ENCODE peak calls at places on chromosomes 11 and 22, in seven cellular contexts. One of them, this sample, is unnamed. For H3K27me3 and H3K36me3, the result is how much of the 10 kb centered on the place peaks cover.

GRCh38 chr11:61613051-61613450 is 32.2 kb upstream of the SYT7 start:
- ATAC-seq in pancreas: no peak
- ATAC-seq in aorta: no peak
- ATAC-seq in psoas muscle: no peak
- ATAC-seq in RWPE2: no peak
- ATAC-seq in CD4-positive, CD25-positive, alpha-beta regulatory T cell: no peak
- ATAC-seq in upper lobe of right lung: no peak
- ATAC-seq in this sample: no peak

GRCh38 chr11:14370496-14370895 is 11.5 kb upstream of the RRAS2 start:
- ATAC-seq in pancreas: no peak
- ATAC-seq in aorta: no peak
- ATAC-seq in psoas muscle: no peak
- ATAC-seq in RWPE2: no peak
- ATAC-seq in CD4-positive, CD25-positive, alpha-beta regulatory T cell: no peak
- ATAC-seq in upper lobe of right lung: no peak
- ATAC-seq in this sample: no peak

GRCh38 chr11:64716471-64717267 is 6.3 kb downstream of the NRXN2 start:
- ATAC-seq in pancreas: no peak
- ATAC-seq in aorta: no peak
- ATAC-seq in psoas muscle: no peak
- ATAC-seq in RWPE2: no peak
- ATAC-seq in CD4-positive, CD25-positive, alpha-beta regulatory T cell: no peak
- ATAC-seq in upper lobe of right lung: no peak
- ATAC-seq in this sample: no peak

GRCh38 chr11:926341-926916 is 759 bp downstream of the AP2A2 start:
- ATAC-seq in pancreas: peak
- ATAC-seq in aorta: peak
- ATAC-seq in psoas muscle: peak
- ATAC-seq in RWPE2: peak
- ATAC-seq in CD4-positive, CD25-positive, alpha-beta regulatory T cell: no peak
- ATAC-seq in upper lobe of right lung: peak
- ATAC-seq in this sample: peak

GRCh38 chr11:115611343-115611742 is 107.1 kb upstream of the CADM1 start:
- ATAC-seq in pancreas: no peak
- ATAC-seq in aorta: no peak
- ATAC-seq in psoas muscle: no peak
- ATAC-seq in RWPE2: no peak
- ATAC-seq in CD4-positive, CD25-positive, alpha-beta regulatory T cell: no peak
- ATAC-seq in upper lobe of right lung: no peak
- ATAC-seq in this sample: no peak

GRCh38 chr22:37485714-37486223 is 415 bp downstream of the MFNG start:
- ATAC-seq in pancreas: no peak
- ATAC-seq in aorta: no peak
- ATAC-seq in psoas muscle: peak
- ATAC-seq in RWPE2: no peak
- ATAC-seq in CD4-positive, CD25-positive, alpha-beta regulatory T cell: no peak
- ATAC-seq in upper lobe of right lung: no peak
- ATAC-seq in this sample: no peak

GRCh38 chr11:57639321-57640067 is 10.2 kb downstream of the YPEL4 start:
- ATAC-seq in pancreas: no peak
- ATAC-seq in aorta: no peak
- ATAC-seq in psoas muscle: no peak
- ATAC-seq in RWPE2: peak
- ATAC-seq in CD4-positive, CD25-positive, alpha-beta regulatory T cell: no peak
- ATAC-seq in upper lobe of right lung: no peak
- ATAC-seq in this sample: no peak

GRCh38 chr11:72522186-72522585 is 87.9 kb upstream of the CLPB start:
- ATAC-seq in pancreas: no peak
- ATAC-seq in aorta: no peak
- ATAC-seq in psoas muscle: no peak
- ATAC-seq in RWPE2: no peak
- ATAC-seq in CD4-positive, CD25-positive, alpha-beta regulatory T cell: no peak
- ATAC-seq in upper lobe of right lung: no peak
- ATAC-seq in this sample: no peak

GRCh38 chr22:38696606-38697005 is 4.1 kb downstream of the JOSD1 start:
- ATAC-seq in pancreas: no peak
- ATAC-seq in aorta: no peak
- ATAC-seq in psoas muscle: no peak
- ATAC-seq in RWPE2: peak
- ATAC-seq in CD4-positive, CD25-positive, alpha-beta regulatory T cell: peak
- ATAC-seq in upper lobe of right lung: no peak
- ATAC-seq in this sample: no peak

GRCh38 chr11:63871962-63872832 is 33.3 kb downstream of the MARK2 start:
- ATAC-seq in pancreas: peak
- ATAC-seq in aorta: peak
- ATAC-seq in psoas muscle: peak
- ATAC-seq in RWPE2: peak
- ATAC-seq in CD4-positive, CD25-positive, alpha-beta regulatory T cell: peak
- ATAC-seq in upper lobe of right lung: peak
- ATAC-seq in this sample: peak

GRCh38 chr11:121472310-121472709 is 19.5 kb upstream of the SORL1-AS1 start:
- ATAC-seq in pancreas: no peak
- ATAC-seq in aorta: no peak
- ATAC-seq in psoas muscle: no peak
- ATAC-seq in RWPE2: no peak
- ATAC-seq in CD4-positive, CD25-positive, alpha-beta regulatory T cell: no peak
- ATAC-seq in upper lobe of right lung: peak
- ATAC-seq in this sample: no peak

GRCh38 chr11:1755344-1756023 is 5.1 kb upstream of the IFITM10 start:
- ATAC-seq in pancreas: no peak
- ATAC-seq in aorta: no peak
- ATAC-seq in psoas muscle: no peak
- ATAC-seq in RWPE2: no peak
- ATAC-seq in CD4-positive, CD25-positive, alpha-beta regulatory T cell: no peak
- ATAC-seq in upper lobe of right lung: peak
- ATAC-seq in this sample: no peak

GRCh38 chr22:23580586-23581251 is 629 bp upstream of the IGLL1 start:
- ATAC-seq in pancreas: no peak
- ATAC-seq in aorta: no peak
- ATAC-seq in psoas muscle: no peak
- ATAC-seq in RWPE2: no peak
- ATAC-seq in CD4-positive, CD25-positive, alpha-beta regulatory T cell: no peak
- ATAC-seq in upper lobe of right lung: no peak
- ATAC-seq in this sample: no peak

GRCh38 chr22:26949193-26949592 is 291.8 kb downstream of the MIAT start:
- ATAC-seq in pancreas: peak
- ATAC-seq in aorta: no peak
- ATAC-seq in psoas muscle: no peak
- ATAC-seq in RWPE2: no peak
- ATAC-seq in CD4-positive, CD25-positive, alpha-beta regulatory T cell: no peak
- ATAC-seq in upper lobe of right lung: peak
- ATAC-seq in this sample: no peak

GRCh38 chr11:41201156-41201555 is 258.3 kb downstream of the LRRC4C start:
- ATAC-seq in pancreas: no peak
- ATAC-seq in aorta: no peak
- ATAC-seq in psoas muscle: no peak
- ATAC-seq in RWPE2: no peak
- ATAC-seq in CD4-positive, CD25-positive, alpha-beta regulatory T cell: no peak
- ATAC-seq in upper lobe of right lung: peak
- ATAC-seq in this sample: no peak

GRCh38 chr11:128867277-128867676 is at the start of gene KCNJ1:
- ATAC-seq in pancreas: peak
- ATAC-seq in aorta: no peak
- ATAC-seq in psoas muscle: no peak
- ATAC-seq in RWPE2: no peak
- ATAC-seq in CD4-positive, CD25-positive, alpha-beta regulatory T cell: no peak
- ATAC-seq in upper lobe of right lung: no peak
- ATAC-seq in this sample: no peak

GRCh38 chr11:128453444-128454336 is 133.7 kb downstream of the ETS1 start:
- ATAC-seq in pancreas: peak
- ATAC-seq in aorta: peak
- ATAC-seq in psoas muscle: peak
- ATAC-seq in RWPE2: peak
- ATAC-seq in CD4-positive, CD25-positive, alpha-beta regulatory T cell: peak
- ATAC-seq in upper lobe of right lung: peak
- ATAC-seq in this sample: peak

GRCh38 chr11:13105237-13105844 is 96.2 kb downstream of the RASSF10 start:
- ATAC-seq in pancreas: peak
- ATAC-seq in aorta: peak
- ATAC-seq in psoas muscle: no peak
- ATAC-seq in RWPE2: no peak
- ATAC-seq in CD4-positive, CD25-positive, alpha-beta regulatory T cell: no peak
- ATAC-seq in upper lobe of right lung: no peak
- ATAC-seq in this sample: no peak

GRCh38 chr22:40593460-40594273 is 42.9 kb downstream of the MRTFA start:
- ATAC-seq in pancreas: peak
- ATAC-seq in aorta: no peak
- ATAC-seq in psoas muscle: peak
- ATAC-seq in RWPE2: no peak
- ATAC-seq in CD4-positive, CD25-positive, alpha-beta regulatory T cell: no peak
- ATAC-seq in upper lobe of right lung: no peak
- ATAC-seq in this sample: no peak

GRCh38 chr22:28139993-28140392 is 220.9 kb upstream of the PITPNB start:
- ATAC-seq in pancreas: peak
- ATAC-seq in aorta: peak
- ATAC-seq in psoas muscle: no peak
- ATAC-seq in RWPE2: peak
- ATAC-seq in CD4-positive, CD25-positive, alpha-beta regulatory T cell: no peak
- ATAC-seq in upper lobe of right lung: no peak
- ATAC-seq in this sample: no peak

GRCh38 chr11:118074785-118075184 is 2.1 kb upstream of the TMPRSS4 start:
- ATAC-seq in pancreas: peak
- ATAC-seq in aorta: no peak
- ATAC-seq in psoas muscle: no peak
- ATAC-seq in RWPE2: peak
- ATAC-seq in CD4-positive, CD25-positive, alpha-beta regulatory T cell: no peak
- ATAC-seq in upper lobe of right lung: no peak
- ATAC-seq in this sample: no peak

GRCh38 chr11:116107229-116107628 is 603.0 kb upstream of the CADM1 start:
- ATAC-seq in pancreas: no peak
- ATAC-seq in aorta: no peak
- ATAC-seq in psoas muscle: no peak
- ATAC-seq in RWPE2: no peak
- ATAC-seq in CD4-positive, CD25-positive, alpha-beta regulatory T cell: no peak
- ATAC-seq in upper lobe of right lung: no peak
- ATAC-seq in this sample: no peak

GRCh38 chr11:75394086-75394840 is 5.1 kb upstream of the RPS3 start:
- ATAC-seq in pancreas: no peak
- ATAC-seq in aorta: no peak
- ATAC-seq in psoas muscle: no peak
- ATAC-seq in RWPE2: no peak
- ATAC-seq in CD4-positive, CD25-positive, alpha-beta regulatory T cell: no peak
- ATAC-seq in upper lobe of right lung: no peak
- ATAC-seq in this sample: no peak

GRCh38 chr11:134731562-134731961 is 319.5 kb upstream of the B3GAT1 start:
- ATAC-seq in pancreas: peak
- ATAC-seq in aorta: no peak
- ATAC-seq in psoas muscle: no peak
- ATAC-seq in RWPE2: no peak
- ATAC-seq in CD4-positive, CD25-positive, alpha-beta regulatory T cell: no peak
- ATAC-seq in upper lobe of right lung: no peak
- ATAC-seq in this sample: no peak

GRCh38 chr11:32434387-32435151 is 770 bp downstream of the WT1 start:
- ATAC-seq in pancreas: peak
- ATAC-seq in aorta: no peak
- ATAC-seq in psoas muscle: no peak
- ATAC-seq in RWPE2: peak
- ATAC-seq in CD4-positive, CD25-positive, alpha-beta regulatory T cell: no peak
- ATAC-seq in upper lobe of right lung: no peak
- ATAC-seq in this sample: peak
- H3K27me3 ChIP-seq in pancreas: under half
- H3K27me3 ChIP-seq in aorta: under half
- H3K27me3 ChIP-seq in psoas muscle: half or more
- H3K27me3 ChIP-seq in RWPE2: half or more
- H3K27me3 ChIP-seq in CD4-positive, CD25-positive, alpha-beta regulatory T cell: under half
- H3K27me3 ChIP-seq in upper lobe of right lung: half or more
- H3K27me3 ChIP-seq in this sample: half or more

DNA sequence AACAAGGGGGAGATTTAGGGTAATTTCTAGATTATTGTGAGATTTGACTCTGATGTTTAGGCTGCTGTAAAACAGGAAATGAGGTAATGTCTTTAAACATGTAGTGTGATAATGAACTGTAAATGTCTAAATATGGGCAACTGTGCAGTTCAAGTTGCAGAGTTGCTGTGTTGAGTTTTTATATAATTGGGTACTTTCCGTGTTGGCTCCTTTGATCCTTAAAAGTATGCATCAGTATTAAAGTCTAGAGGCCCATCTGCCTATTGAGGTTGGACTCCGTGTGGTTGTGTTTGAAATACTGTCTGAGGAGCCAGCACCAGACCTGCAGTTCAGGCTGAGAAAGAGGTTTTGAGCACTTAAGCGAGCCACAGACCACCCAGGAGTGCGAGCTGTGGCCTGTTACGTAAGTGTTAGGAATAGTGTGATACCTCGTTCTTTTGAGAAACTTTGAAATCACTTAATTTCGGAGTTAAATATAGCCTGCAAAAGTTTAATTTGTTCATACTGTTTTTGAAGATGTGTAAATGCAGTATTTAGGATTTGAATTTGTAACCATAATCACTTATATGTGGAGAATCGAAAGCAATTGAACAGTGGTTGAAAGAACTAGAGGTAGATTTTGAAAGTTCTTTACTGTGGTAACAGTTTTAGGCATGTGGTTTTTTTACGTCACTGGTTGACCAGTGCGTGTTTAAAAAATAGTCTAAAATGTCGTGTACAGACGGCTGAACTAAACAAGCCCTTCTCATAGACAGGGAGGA is 9.0 kb downstream of the FAM118A start:
- ATAC-seq in pancreas: peak
- ATAC-seq in aorta: peak
- ATAC-seq in psoas muscle: no peak
- ATAC-seq in RWPE2: peak
- ATAC-seq in CD4-positive, CD25-positive, alpha-beta regulatory T cell: peak
- ATAC-seq in upper lobe of right lung: no peak
- ATAC-seq in this sample: peak
- H3K4me3 ChIP-seq in pancreas: no peak
- H3K4me3 ChIP-seq in aorta: no peak
- H3K4me3 ChIP-seq in psoas muscle: no peak
- H3K4me3 ChIP-seq in RWPE2: no peak
- H3K4me3 ChIP-seq in CD4-positive, CD25-positive, alpha-beta regulatory T cell: peak
- H3K4me3 ChIP-seq in upper lobe of right lung: no peak
- H3K4me3 ChIP-seq in this sample: no peak

GRCh38 chr11:86265194-86265593 is 20.6 kb downstream of the EED start:
- ATAC-seq in pancreas: no peak
- ATAC-seq in aorta: no peak
- ATAC-seq in psoas muscle: no peak
- ATAC-seq in RWPE2: no peak
- ATAC-seq in CD4-positive, CD25-positive, alpha-beta regulatory T cell: no peak
- ATAC-seq in upper lobe of right lung: no peak
- ATAC-seq in this sample: no peak
- H3K36me3 ChIP-seq in pancreas: under half
- H3K36me3 ChIP-seq in aorta: under half
- H3K36me3 ChIP-seq in psoas muscle: under half
- H3K36me3 ChIP-seq in RWPE2: half or more
- H3K36me3 ChIP-seq in CD4-positive, CD25-positive, alpha-beta regulatory T cell: half or more
- H3K36me3 ChIP-seq in upper lobe of right lung: under half
- H3K36me3 ChIP-seq in this sample: under half

DNA sequence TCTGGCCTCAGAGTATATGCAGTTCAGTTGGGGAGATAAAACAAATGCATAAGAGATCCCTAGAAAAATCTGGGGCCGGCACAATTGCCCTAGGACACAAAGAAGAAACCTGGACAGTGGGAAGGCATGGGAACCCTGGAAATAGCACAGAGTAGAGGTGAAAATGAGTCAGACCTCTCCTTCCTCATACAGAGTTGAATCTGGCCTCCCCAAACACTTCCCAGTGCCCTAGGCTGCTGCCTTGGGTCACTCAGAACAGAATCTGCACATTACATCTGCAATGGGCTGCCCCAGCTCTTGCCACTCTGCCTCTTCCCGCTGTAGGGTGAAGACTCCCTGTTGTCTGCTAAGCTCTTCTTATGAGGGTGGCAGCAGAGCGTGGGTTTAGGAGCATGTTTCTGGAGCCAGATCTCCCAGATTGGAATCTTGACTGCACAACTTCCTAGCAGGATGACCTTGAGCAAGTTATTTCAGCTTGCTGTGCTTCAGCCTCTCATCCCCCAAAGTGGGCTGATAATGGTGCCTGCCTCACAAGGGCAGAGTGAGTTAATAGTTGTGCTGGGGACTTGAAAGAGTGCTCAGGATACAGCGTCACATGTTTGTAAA is 47.1 kb upstream of the NECTIN1 start:
- ATAC-seq in pancreas: peak
- ATAC-seq in aorta: no peak
- ATAC-seq in psoas muscle: no peak
- ATAC-seq in RWPE2: no peak
- ATAC-seq in CD4-positive, CD25-positive, alpha-beta regulatory T cell: no peak
- ATAC-seq in upper lobe of right lung: no peak
- ATAC-seq in this sample: no peak
- H3K27me3 ChIP-seq in pancreas: under half
- H3K27me3 ChIP-seq in aorta: under half
- H3K27me3 ChIP-seq in psoas muscle: under half
- H3K27me3 ChIP-seq in RWPE2: under half
- H3K27me3 ChIP-seq in CD4-positive, CD25-positive, alpha-beta regulatory T cell: under half
- H3K27me3 ChIP-seq in upper lobe of right lung: under half
- H3K27me3 ChIP-seq in this sample: under half

This sample was measured in gastroesophageal sphincter.